ENCODE peak calls at places on chromosomes 13 and 19, in five cellular contexts. X is Right ventricle myocardium inferior, H is amygdala, K is EH, Z is cardiac fibroblast. Y is an unnamed sample.

GRCh38 chr13:113889467-113889866 is 25.6 kb upstream of the GAS6 start:
- DNase-seq in Z (no peak), X (no peak), K (no peak), H (no peak), Y (no peak)

GRCh38 chr13:102907886-102908515 is 62.2 kb downstream of the ERCC5 start:
- DNase-seq in K (peak), Z (no peak), H (no peak), X (no peak), Y (no peak)

GRCh38 chr13:27919934-27920676 is at the start of gene PDX1:
- DNase-seq in X (no peak), Z (no peak), K (no peak), H (no peak), Y (no peak)

GRCh38 chr19:43467730-43468129 is 2.3 kb upstream of the LYPD3 start:
- DNase-seq in Z (peak), X (no peak), H (no peak), K (peak), Y (peak)

GRCh38 chr13:57314897-57315520 is 148.0 kb downstream of the PRR20E start:
- DNase-seq in X (no peak), H (no peak), Z (no peak), K (no peak), Y (no peak)

GRCh38 chr13:33326246-33326645 is 40.7 kb upstream of the STARD13 start:
- DNase-seq in H (no peak), K (no peak), X (no peak), Z (no peak), Y (no peak)

GRCh38 chr13:56317839-56318238 is 822.9 kb upstream of the PRR20A start:
- DNase-seq in H (no peak), Z (no peak), X (no peak), K (no peak), Y (no peak)

GRCh38 chr19:1260749-1261511 is 8.2 kb upstream of the CIRBP start:
- DNase-seq in X (peak), H (peak), Z (peak), K (peak), Y (peak)

GRCh38 chr13:59603646-59604045 is 560.1 kb downstream of the DIAPH3 start:
- DNase-seq in Z (no peak), X (no peak), H (no peak), K (no peak), Y (no peak)

GRCh38 chr19:55175117-55175867 is 4.8 kb downstream of the SYT5 start:
- DNase-seq in X (peak), Z (no peak), H (no peak), K (no peak), Y (no peak)

GRCh38 chr13:59774511-59774911 is 389.2 kb downstream of the DIAPH3 start:
- DNase-seq in K (peak), X (no peak), H (no peak), Z (peak), Y (peak)

GRCh38 chr19:9673912-9674668 is 810 bp downstream of the ZNF562 start:
- DNase-seq in H (no peak), Z (peak), K (no peak), X (no peak), Y (no peak)

GRCh38 chr19:50266896-50267295 is 62.3 kb downstream of the KCNC3 start:
- DNase-seq in Z (no peak), H (no peak), K (no peak), X (no peak), Y (no peak)

GRCh38 chr13:107202371-107203023 is 634.6 kb upstream of the ARGLU1 start:
- DNase-seq in Z (peak), X (peak), K (no peak), H (no peak), Y (peak)

GRCh38 chr19:55500368-55500952 is 12.2 kb downstream of the SSC5D start:
- DNase-seq in H (no peak), K (no peak), Z (no peak), X (no peak), Y (no peak)

GRCh38 chr13:113558461-113558860 is 26.1 kb upstream of the TFDP1 start:
- DNase-seq in X (no peak), K (peak), Z (no peak), H (no peak), Y (no peak)

GRCh38 chr13:40534456-40534855 is 132.0 kb downstream of the FOXO1 start:
- DNase-seq in Z (no peak), K (no peak), H (no peak), X (no peak), Y (no peak)

GRCh38 chr19:16518483-16519229 is 22.5 kb downstream of the C19orf44 start:
- DNase-seq in K (no peak), Z (no peak), X (no peak), H (no peak), Y (no peak)

GRCh38 chr13:23686948-23687347 is 116.7 kb downstream of the TNFRSF19 start:
- DNase-seq in Z (no peak), X (no peak), H (no peak), K (no peak), Y (no peak)

GRCh38 chr19:27654266-27654990 is 1558.5 kb downstream of the UQCRFS1 start:
- DNase-seq in H (no peak), K (no peak), X (no peak), Z (no peak), Y (no peak)

GRCh38 chr13:50573046-50573445 is 270.4 kb downstream of the DLEU7 start:
- DNase-seq in X (no peak), K (no peak), Z (no peak), H (no peak), Y (no peak)

GRCh38 chr19:43474986-43475705 is 9.7 kb upstream of the LYPD3 start:
- DNase-seq in X (peak), K (peak), H (peak), Z (peak), Y (peak)

GRCh38 chr13:38862443-38862842 is 128.2 kb downstream of the STOML3 start:
- DNase-seq in H (no peak), X (no peak), K (no peak), Z (no peak), Y (no peak)

GRCh38 chr19:29702161-29702957 is 12.7 kb downstream of the C19orf12 start:
- DNase-seq in X (no peak), K (no peak), H (no peak), Z (no peak), Y (no peak)

GRCh38 chr19:47765522-47766358 is 12.8 kb upstream of the SELENOW start:
- DNase-seq in X (peak), Z (peak), K (peak), H (peak), Y (peak)

GRCh38 chr13:46577656-46578589 is 25.0 kb downstream of the LRCH1 start:
- DNase-seq in X (no peak), Z (no peak), H (no peak), K (peak), Y (no peak)

GRCh38 chr13:98315466-98315865 is 138.4 kb upstream of the RNF113B start:
- DNase-seq in X (no peak), H (no peak), K (peak), Z (peak), Y (no peak)